ENCODE peak calls at places on chromosomes 16 and 17, in seven cellular contexts. J is Caco-2, X is heart left ventricle, O is gastrocnemius medialis, L is sigmoid colon, V is kidney, Z is psoas muscle. I is an unnamed sample. For H3K36me3, the result is how much of the 10 kb centered on the place peaks cover.

GRCh38 chr17:17129466-17129865 is 76.7 kb downstream of the PLD6 start:
- DNase-seq in J (no peak), X (no peak), O (peak), L (no peak), V (no peak), Z (peak), I (no peak)

GRCh38 chr17:82921426-82921825 is 81.6 kb upstream of the ZNF750 start:
- DNase-seq in J (no peak), X (no peak), O (no peak), L (no peak), V (peak), Z (no peak), I (no peak)

GRCh38 chr17:13626703-13627102 is 25.0 kb upstream of the HS3ST3A1 start:
- DNase-seq in J (no peak), X (no peak), O (no peak), L (no peak), V (no peak), Z (no peak), I (no peak)

GRCh38 chr16:85089485-85089884 is 22.8 kb downstream of the CIBAR2 start:
- DNase-seq in J (no peak), X (no peak), O (no peak), L (no peak), V (peak), Z (no peak), I (no peak)

GRCh38 chr17:70268383-70268782 is 99.1 kb downstream of the KCNJ2 start:
- DNase-seq in J (no peak), X (no peak), O (no peak), L (no peak), V (no peak), Z (no peak), I (no peak)

GRCh38 chr16:2520784-2521577 is 810 bp downstream of the AMDHD2 start:
- DNase-seq in J (no peak), X (no peak), O (no peak), L (peak), V (peak), Z (peak), I (no peak)

GRCh38 chr17:19004601-19005441 is at the start of gene FAM83G:
- DNase-seq in J (peak), X (peak), O (peak), L (peak), V (peak), Z (peak), I (peak)

GRCh38 chr17:74690409-74690825 is 22.3 kb downstream of the CD300LF start:
- DNase-seq in J (no peak), X (no peak), O (no peak), L (peak), V (peak), Z (no peak), I (peak)

GRCh38 chr16:73057369-73058210 is 9.7 kb upstream of the ZFHX3 start:
- DNase-seq in J (no peak), X (peak), O (no peak), L (no peak), V (peak), Z (peak), I (no peak)

GRCh38 chr17:17545984-17546383 is 45.5 kb downstream of the PEMT start:
- DNase-seq in J (no peak), X (no peak), O (no peak), L (no peak), V (peak), Z (no peak), I (no peak)

GRCh38 chr16:85616608-85617311 is 3.6 kb downstream of the GSE1 start:
- DNase-seq in J (no peak), X (peak), O (no peak), L (no peak), V (peak), Z (no peak), I (no peak)

GRCh38 chr17:10156579-10157488 is 41.6 kb downstream of the GAS7 start:
- DNase-seq in J (no peak), X (peak), O (peak), L (peak), V (no peak), Z (peak), I (peak)

GRCh38 chr17:50364715-50365114 is 8.3 kb downstream of the MRPL27 start:
- DNase-seq in J (no peak), X (no peak), O (no peak), L (peak), V (no peak), Z (no peak), I (no peak)
- TF ChIP-seq CTCF in J (no peak), X (no peak), O (no peak), L (no peak), V (no peak), Z (no peak), I (no peak)

GRCh38 chr17:14926073-14926472 is 339.1 kb downstream of the PMP22 start:
- DNase-seq in J (no peak), X (no peak), O (no peak), L (no peak), V (no peak), Z (no peak), I (no peak)
- H3K36me3 ChIP-seq in J (under half), X (under half), O (under half), L (under half), V (under half), Z (under half), I (under half)

GRCh38 chr16:30046178-30046577 is 15.1 kb upstream of the TLCD3B start:
- DNase-seq in J (no peak), X (no peak), O (no peak), L (no peak), V (no peak), Z (no peak), I (no peak)

GRCh38 chr16:30046588-30046987 is 15.5 kb upstream of the TLCD3B start:
- DNase-seq in J (no peak), X (no peak), O (no peak), L (no peak), V (no peak), Z (no peak), I (no peak)

GRCh38 chr16:30040221-30040620 is 9.2 kb upstream of the TLCD3B start:
- DNase-seq in J (no peak), X (no peak), O (no peak), L (no peak), V (no peak), Z (no peak), I (no peak)

GRCh38 chr16:30041841-30042240 is 10.8 kb upstream of the TLCD3B start:
- DNase-seq in J (no peak), X (no peak), O (no peak), L (no peak), V (no peak), Z (no peak), I (no peak)
- TF ChIP-seq CTCF in J (no peak), X (peak), O (peak), L (no peak), V (peak), Z (peak), I (peak)

GRCh38 chr17:78696016-78696992 is 85.8 kb downstream of the CYTH1 start:
- DNase-seq in J (no peak), X (no peak), O (no peak), L (no peak), V (no peak), Z (no peak), I (no peak)
- H3K36me3 ChIP-seq in J (under half), X (under half), O (half or more), L (half or more), V (under half), Z (under half), I (under half)

I was measured in tibial nerve.